ENCODE peak calls at places on chromosome 11, in five cellular contexts. V is thoracic aorta, U is K562, H is fibroblast of lung, T is choroid plexus epithelial cell. N is an unnamed sample.

GRCh38 chr11:27861706-27862430 is 161.6 kb upstream of the BDNF start:
- DNase-seq in V (no peak), U (no peak), H (peak), T (peak), N (no peak)

GRCh38 chr11:71988050-71988449 is 10.7 kb upstream of the IL18BP start:
- DNase-seq in V (no peak), U (no peak), H (peak), T (peak), N (no peak)

GRCh38 chr11:33664829-33665228 is 35.8 kb downstream of the C11orf91 start:
- DNase-seq in V (no peak), U (no peak), H (no peak), T (no peak), N (no peak)

GRCh38 chr11:76918941-76919386 is 58.2 kb downstream of the ACER3 start:
- DNase-seq in V (no peak), U (peak), H (peak), T (peak), N (peak)

GRCh38 chr11:78045851-78046485 is 17.7 kb upstream of the THRSP start:
- DNase-seq in V (no peak), U (peak), H (peak), T (peak), N (peak)

GRCh38 chr11:122879785-122880184 is 2.8 kb upstream of the JHY start:
- DNase-seq in V (no peak), U (no peak), H (no peak), T (no peak), N (peak)

GRCh38 chr11:64876835-64877341 is 1.5 kb downstream of the EHD1 start:
- DNase-seq in V (no peak), U (no peak), H (no peak), T (no peak), N (peak)

GRCh38 chr11:69439651-69440464 is 41.6 kb upstream of the LINC01488 start:
- DNase-seq in V (no peak), U (peak), H (no peak), T (no peak), N (no peak)

GRCh38 chr11:33828604-33829429 is 54.5 kb upstream of the FBXO3 start:
- DNase-seq in V (no peak), U (no peak), H (no peak), T (no peak), N (no peak)

GRCh38 chr11:108511851-108512474 is 13.8 kb upstream of the POGLUT3 start:
- DNase-seq in V (no peak), U (no peak), H (peak), T (peak), N (no peak)

DNA sequence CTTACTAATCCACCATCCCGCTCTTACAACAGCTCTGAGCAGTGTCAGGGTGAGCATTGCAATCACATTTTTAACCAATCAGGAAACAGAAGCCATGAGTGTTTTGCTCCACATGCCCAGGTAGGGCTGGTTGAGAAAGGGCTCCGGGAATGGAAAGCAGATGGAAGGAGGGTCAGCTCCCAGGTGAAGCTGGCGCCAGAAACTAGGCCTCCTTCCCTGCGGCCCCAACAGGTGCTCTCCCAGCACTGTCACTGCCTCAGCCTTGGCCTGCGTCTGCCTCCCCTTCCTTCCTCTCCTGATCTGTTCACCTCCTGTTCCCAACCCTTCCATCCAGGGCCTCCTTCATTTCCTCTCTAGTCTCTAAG is 4.6 kb upstream of the VSIG10L2 start:
- DNase-seq in V (no peak), U (no peak), H (no peak), T (no peak), N (no peak)
- H3K4me3 ChIP-seq in V (no peak), U (no peak), H (no peak), T (no peak), N (no peak)

DNA sequence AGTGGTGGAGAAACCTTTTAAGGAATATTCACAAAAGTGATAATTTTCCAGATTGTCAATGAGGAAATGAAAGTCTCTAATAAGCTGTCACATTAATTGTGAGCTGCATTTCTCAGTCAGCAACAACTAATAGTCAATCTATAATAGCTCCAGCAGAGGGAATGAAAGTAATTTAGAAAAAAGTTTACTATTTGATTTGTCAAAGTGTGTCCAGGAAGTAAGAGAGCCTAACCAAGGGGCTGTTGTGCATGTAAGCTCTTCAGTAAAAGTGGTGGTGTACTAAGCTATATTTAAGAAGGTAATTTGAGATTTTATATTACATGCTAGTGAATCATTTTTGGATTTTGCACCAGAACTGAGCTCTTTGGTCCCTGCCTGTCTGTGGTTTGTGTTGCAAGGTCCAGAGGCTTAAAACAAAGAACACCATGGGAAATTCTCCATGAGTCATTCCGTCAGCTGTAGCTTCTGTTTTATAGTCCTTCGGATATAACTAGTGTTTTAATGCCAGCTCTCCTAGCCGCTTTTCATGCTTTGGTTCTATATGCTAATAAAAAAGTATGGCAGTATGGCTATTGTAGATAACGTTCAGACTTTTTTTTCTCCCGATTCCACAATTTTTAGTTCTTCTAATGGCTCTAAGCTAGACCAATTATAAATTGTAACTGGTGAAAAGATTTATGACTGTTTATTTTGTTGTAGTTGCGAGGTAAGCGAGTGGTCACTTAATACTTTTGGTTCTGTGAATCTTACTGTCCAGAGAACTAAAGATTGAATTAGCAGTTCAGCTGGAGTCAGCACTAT is 64.6 kb downstream of the ARHGEF12 start:
- DNase-seq in V (no peak), U (peak), H (peak), T (peak), N (peak)
- H3K4me3 ChIP-seq in V (peak), U (no peak), H (peak), T (peak), N (no peak)

GRCh38 chr11:100866453-100866852 is 179.4 kb downstream of the ARHGAP42 start:
- DNase-seq in V (no peak), U (no peak), H (no peak), T (no peak), N (no peak)
- H3K4me3 ChIP-seq in V (no peak), U (no peak), H (no peak), T (no peak), N (no peak)

GRCh38 chr11:2857276-2857675 is 28.3 kb downstream of the CDKN1C start:
- DNase-seq in V (no peak), U (no peak), H (no peak), T (no peak), N (no peak)
- H3K4me3 ChIP-seq in V (no peak), U (no peak), H (no peak), T (no peak), N (no peak)

DNA sequence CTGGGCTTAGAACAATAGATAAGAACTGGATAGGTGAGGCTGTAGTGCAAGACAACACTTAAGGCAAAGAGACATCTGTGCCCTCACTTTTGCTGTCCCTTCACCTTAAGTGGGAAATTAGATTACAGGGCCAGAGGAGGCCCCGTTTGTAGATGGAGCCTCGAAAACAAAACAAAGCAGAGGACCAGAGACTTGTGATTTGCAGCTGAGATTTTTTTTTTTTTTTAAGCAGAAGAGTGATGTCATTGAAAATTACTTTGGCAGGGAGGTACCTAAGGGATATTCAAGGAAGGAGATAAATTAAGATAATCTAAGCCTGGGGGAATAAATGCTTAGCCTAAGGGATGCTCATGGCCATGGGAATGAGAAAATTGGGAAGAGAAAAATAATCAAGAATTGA is 31.4 kb downstream of the ZC3H12C start:
- DNase-seq in V (no peak), U (no peak), H (no peak), T (peak), N (no peak)
- H3K4me3 ChIP-seq in V (no peak), U (no peak), H (no peak), T (no peak), N (no peak)